ENCODE peak calls at places on chromosomes 1 and 21, in eight cellular contexts. One of them, this sample, is unnamed.

GRCh38 chr1:231029841-231030240 is 10.2 kb downstream of the FAM89A start:
- DNase-seq in left lung: no peak
- DNase-seq in C1 segment of cervical spinal cord: no peak
- DNase-seq in stimulated activated CD8-positive, alpha-beta memory T cell treated with anti-CD3 and anti-CD28 coated beads, Interleukin-15, amount 100 ng/mL, for 48 hours: no peak
- DNase-seq in neuronal stem cell: no peak
- DNase-seq in RWPE1: no peak
- DNase-seq in SW480: no peak
- DNase-seq in activated CD4-positive, alpha-beta memory T cell treated with anti-CD3 and anti-CD28 coated beads, Interleukin-2, amount 10 ng/mL, durations not matched to agents 7 days and 5 days: no peak
- DNase-seq in this sample: no peak

GRCh38 chr21:31875424-31876097 is 2.7 kb downstream of the HUNK start:
- DNase-seq in left lung: no peak
- DNase-seq in C1 segment of cervical spinal cord: no peak
- DNase-seq in stimulated activated CD8-positive, alpha-beta memory T cell treated with anti-CD3 and anti-CD28 coated beads, Interleukin-15, amount 100 ng/mL, for 48 hours: no peak
- DNase-seq in neuronal stem cell: no peak
- DNase-seq in RWPE1: no peak
- DNase-seq in SW480: no peak
- DNase-seq in activated CD4-positive, alpha-beta memory T cell treated with anti-CD3 and anti-CD28 coated beads, Interleukin-2, amount 10 ng/mL, durations not matched to agents 7 days and 5 days: no peak
- DNase-seq in this sample: no peak

GRCh38 chr1:14138135-14138506 is 438.1 kb downstream of the PRDM2 start:
- DNase-seq in left lung: no peak
- DNase-seq in C1 segment of cervical spinal cord: no peak
- DNase-seq in stimulated activated CD8-positive, alpha-beta memory T cell treated with anti-CD3 and anti-CD28 coated beads, Interleukin-15, amount 100 ng/mL, for 48 hours: no peak
- DNase-seq in neuronal stem cell: no peak
- DNase-seq in RWPE1: peak
- DNase-seq in SW480: no peak
- DNase-seq in activated CD4-positive, alpha-beta memory T cell treated with anti-CD3 and anti-CD28 coated beads, Interleukin-2, amount 10 ng/mL, durations not matched to agents 7 days and 5 days: no peak
- DNase-seq in this sample: no peak

GRCh38 chr1:115976062-115976899 is at the start of gene SLC22A15:
- DNase-seq in left lung: peak
- DNase-seq in C1 segment of cervical spinal cord: peak
- DNase-seq in stimulated activated CD8-positive, alpha-beta memory T cell treated with anti-CD3 and anti-CD28 coated beads, Interleukin-15, amount 100 ng/mL, for 48 hours: peak
- DNase-seq in neuronal stem cell: peak
- DNase-seq in RWPE1: peak
- DNase-seq in SW480: peak
- DNase-seq in activated CD4-positive, alpha-beta memory T cell treated with anti-CD3 and anti-CD28 coated beads, Interleukin-2, amount 10 ng/mL, durations not matched to agents 7 days and 5 days: peak
- DNase-seq in this sample: peak

GRCh38 chr1:87683557-87683956 is 354.9 kb downstream of the LMO4 start:
- DNase-seq in left lung: no peak
- DNase-seq in C1 segment of cervical spinal cord: no peak
- DNase-seq in stimulated activated CD8-positive, alpha-beta memory T cell treated with anti-CD3 and anti-CD28 coated beads, Interleukin-15, amount 100 ng/mL, for 48 hours: no peak
- DNase-seq in neuronal stem cell: no peak
- DNase-seq in RWPE1: no peak
- DNase-seq in SW480: no peak
- DNase-seq in activated CD4-positive, alpha-beta memory T cell treated with anti-CD3 and anti-CD28 coated beads, Interleukin-2, amount 10 ng/mL, durations not matched to agents 7 days and 5 days: no peak
- DNase-seq in this sample: no peak

GRCh38 chr1:228455715-228456114 is 31.5 kb upstream of the RNF187 start:
- DNase-seq in left lung: no peak
- DNase-seq in C1 segment of cervical spinal cord: no peak
- DNase-seq in stimulated activated CD8-positive, alpha-beta memory T cell treated with anti-CD3 and anti-CD28 coated beads, Interleukin-15, amount 100 ng/mL, for 48 hours: no peak
- DNase-seq in neuronal stem cell: no peak
- DNase-seq in RWPE1: no peak
- DNase-seq in SW480: no peak
- DNase-seq in activated CD4-positive, alpha-beta memory T cell treated with anti-CD3 and anti-CD28 coated beads, Interleukin-2, amount 10 ng/mL, durations not matched to agents 7 days and 5 days: no peak
- DNase-seq in this sample: no peak

GRCh38 chr1:172897738-172898137 is 153.0 kb downstream of the TNFSF18 start:
- DNase-seq in left lung: no peak
- DNase-seq in C1 segment of cervical spinal cord: no peak
- DNase-seq in stimulated activated CD8-positive, alpha-beta memory T cell treated with anti-CD3 and anti-CD28 coated beads, Interleukin-15, amount 100 ng/mL, for 48 hours: no peak
- DNase-seq in neuronal stem cell: no peak
- DNase-seq in RWPE1: no peak
- DNase-seq in SW480: no peak
- DNase-seq in activated CD4-positive, alpha-beta memory T cell treated with anti-CD3 and anti-CD28 coated beads, Interleukin-2, amount 10 ng/mL, durations not matched to agents 7 days and 5 days: no peak
- DNase-seq in this sample: no peak

GRCh38 chr21:38295997-38296764 is 39.4 kb downstream of the KCNJ15 start:
- DNase-seq in left lung: no peak
- DNase-seq in C1 segment of cervical spinal cord: no peak
- DNase-seq in stimulated activated CD8-positive, alpha-beta memory T cell treated with anti-CD3 and anti-CD28 coated beads, Interleukin-15, amount 100 ng/mL, for 48 hours: no peak
- DNase-seq in neuronal stem cell: no peak
- DNase-seq in RWPE1: no peak
- DNase-seq in SW480: no peak
- DNase-seq in activated CD4-positive, alpha-beta memory T cell treated with anti-CD3 and anti-CD28 coated beads, Interleukin-2, amount 10 ng/mL, durations not matched to agents 7 days and 5 days: no peak
- DNase-seq in this sample: no peak

GRCh38 chr1:9874959-9875635 is 35.0 kb downstream of the CTNNBIP1 start:
- DNase-seq in left lung: no peak
- DNase-seq in C1 segment of cervical spinal cord: peak
- DNase-seq in stimulated activated CD8-positive, alpha-beta memory T cell treated with anti-CD3 and anti-CD28 coated beads, Interleukin-15, amount 100 ng/mL, for 48 hours: peak
- DNase-seq in neuronal stem cell: peak
- DNase-seq in RWPE1: peak
- DNase-seq in SW480: peak
- DNase-seq in activated CD4-positive, alpha-beta memory T cell treated with anti-CD3 and anti-CD28 coated beads, Interleukin-2, amount 10 ng/mL, durations not matched to agents 7 days and 5 days: peak
- DNase-seq in this sample: peak

GRCh38 chr1:236059011-236059410 is 5.9 kb downstream of the NID1 start:
- DNase-seq in left lung: no peak
- DNase-seq in C1 segment of cervical spinal cord: no peak
- DNase-seq in stimulated activated CD8-positive, alpha-beta memory T cell treated with anti-CD3 and anti-CD28 coated beads, Interleukin-15, amount 100 ng/mL, for 48 hours: no peak
- DNase-seq in neuronal stem cell: no peak
- DNase-seq in RWPE1: no peak
- DNase-seq in SW480: no peak
- DNase-seq in activated CD4-positive, alpha-beta memory T cell treated with anti-CD3 and anti-CD28 coated beads, Interleukin-2, amount 10 ng/mL, durations not matched to agents 7 days and 5 days: no peak
- DNase-seq in this sample: no peak

GRCh38 chr1:27070390-27071048 is 57.9 kb upstream of the TENT5B start:
- DNase-seq in left lung: no peak
- DNase-seq in C1 segment of cervical spinal cord: no peak
- DNase-seq in stimulated activated CD8-positive, alpha-beta memory T cell treated with anti-CD3 and anti-CD28 coated beads, Interleukin-15, amount 100 ng/mL, for 48 hours: no peak
- DNase-seq in neuronal stem cell: no peak
- DNase-seq in RWPE1: no peak
- DNase-seq in SW480: peak
- DNase-seq in activated CD4-positive, alpha-beta memory T cell treated with anti-CD3 and anti-CD28 coated beads, Interleukin-2, amount 10 ng/mL, durations not matched to agents 7 days and 5 days: no peak
- DNase-seq in this sample: no peak

GRCh38 chr21:36385909-36386642 is 884 bp downstream of the CHAF1B start:
- DNase-seq in left lung: no peak
- DNase-seq in C1 segment of cervical spinal cord: no peak
- DNase-seq in stimulated activated CD8-positive, alpha-beta memory T cell treated with anti-CD3 and anti-CD28 coated beads, Interleukin-15, amount 100 ng/mL, for 48 hours: no peak
- DNase-seq in neuronal stem cell: no peak
- DNase-seq in RWPE1: no peak
- DNase-seq in SW480: no peak
- DNase-seq in activated CD4-positive, alpha-beta memory T cell treated with anti-CD3 and anti-CD28 coated beads, Interleukin-2, amount 10 ng/mL, durations not matched to agents 7 days and 5 days: no peak
- DNase-seq in this sample: no peak

GRCh38 chr1:168236836-168237611 is 11.2 kb downstream of the SFT2D2 start:
- DNase-seq in left lung: no peak
- DNase-seq in C1 segment of cervical spinal cord: no peak
- DNase-seq in stimulated activated CD8-positive, alpha-beta memory T cell treated with anti-CD3 and anti-CD28 coated beads, Interleukin-15, amount 100 ng/mL, for 48 hours: no peak
- DNase-seq in neuronal stem cell: no peak
- DNase-seq in RWPE1: no peak
- DNase-seq in SW480: no peak
- DNase-seq in activated CD4-positive, alpha-beta memory T cell treated with anti-CD3 and anti-CD28 coated beads, Interleukin-2, amount 10 ng/mL, durations not matched to agents 7 days and 5 days: peak
- DNase-seq in this sample: no peak

GRCh38 chr1:232084584-232085223 is 458.1 kb downstream of the DISC1 start:
- DNase-seq in left lung: no peak
- DNase-seq in C1 segment of cervical spinal cord: no peak
- DNase-seq in stimulated activated CD8-positive, alpha-beta memory T cell treated with anti-CD3 and anti-CD28 coated beads, Interleukin-15, amount 100 ng/mL, for 48 hours: no peak
- DNase-seq in neuronal stem cell: peak
- DNase-seq in RWPE1: peak
- DNase-seq in SW480: peak
- DNase-seq in activated CD4-positive, alpha-beta memory T cell treated with anti-CD3 and anti-CD28 coated beads, Interleukin-2, amount 10 ng/mL, durations not matched to agents 7 days and 5 days: no peak
- DNase-seq in this sample: no peak

GRCh38 chr1:9539829-9540550 is 725 bp downstream of the SLC25A33 start:
- DNase-seq in left lung: peak
- DNase-seq in C1 segment of cervical spinal cord: peak
- DNase-seq in stimulated activated CD8-positive, alpha-beta memory T cell treated with anti-CD3 and anti-CD28 coated beads, Interleukin-15, amount 100 ng/mL, for 48 hours: peak
- DNase-seq in neuronal stem cell: peak
- DNase-seq in RWPE1: peak
- DNase-seq in SW480: peak
- DNase-seq in activated CD4-positive, alpha-beta memory T cell treated with anti-CD3 and anti-CD28 coated beads, Interleukin-2, amount 10 ng/mL, durations not matched to agents 7 days and 5 days: peak
- DNase-seq in this sample: peak

GRCh38 chr21:41170442-41170841 is 2.5 kb downstream of the BACE2 start:
- DNase-seq in left lung: no peak
- DNase-seq in C1 segment of cervical spinal cord: no peak
- DNase-seq in stimulated activated CD8-positive, alpha-beta memory T cell treated with anti-CD3 and anti-CD28 coated beads, Interleukin-15, amount 100 ng/mL, for 48 hours: no peak
- DNase-seq in neuronal stem cell: peak
- DNase-seq in RWPE1: peak
- DNase-seq in SW480: peak
- DNase-seq in activated CD4-positive, alpha-beta memory T cell treated with anti-CD3 and anti-CD28 coated beads, Interleukin-2, amount 10 ng/mL, durations not matched to agents 7 days and 5 days: peak
- DNase-seq in this sample: peak

GRCh38 chr1:8389962-8390535 is 72.1 kb downstream of the SLC45A1 start:
- DNase-seq in left lung: no peak
- DNase-seq in C1 segment of cervical spinal cord: no peak
- DNase-seq in stimulated activated CD8-positive, alpha-beta memory T cell treated with anti-CD3 and anti-CD28 coated beads, Interleukin-15, amount 100 ng/mL, for 48 hours: no peak
- DNase-seq in neuronal stem cell: no peak
- DNase-seq in RWPE1: no peak
- DNase-seq in SW480: no peak
- DNase-seq in activated CD4-positive, alpha-beta memory T cell treated with anti-CD3 and anti-CD28 coated beads, Interleukin-2, amount 10 ng/mL, durations not matched to agents 7 days and 5 days: peak
- DNase-seq in this sample: no peak

GRCh38 chr1:207830788-207831187 is 78.9 kb downstream of the CD46 start:
- DNase-seq in left lung: no peak
- DNase-seq in C1 segment of cervical spinal cord: no peak
- DNase-seq in stimulated activated CD8-positive, alpha-beta memory T cell treated with anti-CD3 and anti-CD28 coated beads, Interleukin-15, amount 100 ng/mL, for 48 hours: no peak
- DNase-seq in neuronal stem cell: no peak
- DNase-seq in RWPE1: no peak
- DNase-seq in SW480: no peak
- DNase-seq in activated CD4-positive, alpha-beta memory T cell treated with anti-CD3 and anti-CD28 coated beads, Interleukin-2, amount 10 ng/mL, durations not matched to agents 7 days and 5 days: no peak
- DNase-seq in this sample: no peak

GRCh38 chr21:28268685-28269084 is 724.0 kb downstream of the LTN1 start:
- DNase-seq in left lung: no peak
- DNase-seq in C1 segment of cervical spinal cord: no peak
- DNase-seq in stimulated activated CD8-positive, alpha-beta memory T cell treated with anti-CD3 and anti-CD28 coated beads, Interleukin-15, amount 100 ng/mL, for 48 hours: no peak
- DNase-seq in neuronal stem cell: no peak
- DNase-seq in RWPE1: no peak
- DNase-seq in SW480: no peak
- DNase-seq in activated CD4-positive, alpha-beta memory T cell treated with anti-CD3 and anti-CD28 coated beads, Interleukin-2, amount 10 ng/mL, durations not matched to agents 7 days and 5 days: no peak
- DNase-seq in this sample: no peak

GRCh38 chr1:17143760-17144159 is 24.5 kb upstream of the PADI2 start:
- DNase-seq in left lung: no peak
- DNase-seq in C1 segment of cervical spinal cord: no peak
- DNase-seq in stimulated activated CD8-positive, alpha-beta memory T cell treated with anti-CD3 and anti-CD28 coated beads, Interleukin-15, amount 100 ng/mL, for 48 hours: no peak
- DNase-seq in neuronal stem cell: no peak
- DNase-seq in RWPE1: no peak
- DNase-seq in SW480: no peak
- DNase-seq in activated CD4-positive, alpha-beta memory T cell treated with anti-CD3 and anti-CD28 coated beads, Interleukin-2, amount 10 ng/mL, durations not matched to agents 7 days and 5 days: no peak
- DNase-seq in this sample: no peak

GRCh38 chr1:79716481-79716880 is 710.0 kb upstream of the ADGRL4 start:
- DNase-seq in left lung: no peak
- DNase-seq in C1 segment of cervical spinal cord: no peak
- DNase-seq in stimulated activated CD8-positive, alpha-beta memory T cell treated with anti-CD3 and anti-CD28 coated beads, Interleukin-15, amount 100 ng/mL, for 48 hours: no peak
- DNase-seq in neuronal stem cell: peak
- DNase-seq in RWPE1: peak
- DNase-seq in SW480: no peak
- DNase-seq in activated CD4-positive, alpha-beta memory T cell treated with anti-CD3 and anti-CD28 coated beads, Interleukin-2, amount 10 ng/mL, durations not matched to agents 7 days and 5 days: no peak
- DNase-seq in this sample: no peak

GRCh38 chr1:71658295-71658694 is 577.5 kb upstream of the ZRANB2 start:
- DNase-seq in left lung: no peak
- DNase-seq in C1 segment of cervical spinal cord: no peak
- DNase-seq in stimulated activated CD8-positive, alpha-beta memory T cell treated with anti-CD3 and anti-CD28 coated beads, Interleukin-15, amount 100 ng/mL, for 48 hours: no peak
- DNase-seq in neuronal stem cell: no peak
- DNase-seq in RWPE1: no peak
- DNase-seq in SW480: no peak
- DNase-seq in activated CD4-positive, alpha-beta memory T cell treated with anti-CD3 and anti-CD28 coated beads, Interleukin-2, amount 10 ng/mL, durations not matched to agents 7 days and 5 days: no peak
- DNase-seq in this sample: no peak

GRCh38 chr1:167297222-167298214 is 76.8 kb downstream of the POU2F1 start:
- DNase-seq in left lung: no peak
- DNase-seq in C1 segment of cervical spinal cord: no peak
- DNase-seq in stimulated activated CD8-positive, alpha-beta memory T cell treated with anti-CD3 and anti-CD28 coated beads, Interleukin-15, amount 100 ng/mL, for 48 hours: no peak
- DNase-seq in neuronal stem cell: no peak
- DNase-seq in RWPE1: no peak
- DNase-seq in SW480: no peak
- DNase-seq in activated CD4-positive, alpha-beta memory T cell treated with anti-CD3 and anti-CD28 coated beads, Interleukin-2, amount 10 ng/mL, durations not matched to agents 7 days and 5 days: no peak
- DNase-seq in this sample: no peak

GRCh38 chr1:23026573-23026972 is 7.3 kb downstream of the KDM1A start:
- DNase-seq in left lung: no peak
- DNase-seq in C1 segment of cervical spinal cord: no peak
- DNase-seq in stimulated activated CD8-positive, alpha-beta memory T cell treated with anti-CD3 and anti-CD28 coated beads, Interleukin-15, amount 100 ng/mL, for 48 hours: no peak
- DNase-seq in neuronal stem cell: no peak
- DNase-seq in RWPE1: peak
- DNase-seq in SW480: no peak
- DNase-seq in activated CD4-positive, alpha-beta memory T cell treated with anti-CD3 and anti-CD28 coated beads, Interleukin-2, amount 10 ng/mL, durations not matched to agents 7 days and 5 days: no peak
- DNase-seq in this sample: no peak

GRCh38 chr1:39196244-39197215 is 8.0 kb upstream of the MACF1 start:
- DNase-seq in left lung: no peak
- DNase-seq in C1 segment of cervical spinal cord: no peak
- DNase-seq in stimulated activated CD8-positive, alpha-beta memory T cell treated with anti-CD3 and anti-CD28 coated beads, Interleukin-15, amount 100 ng/mL, for 48 hours: no peak
- DNase-seq in neuronal stem cell: no peak
- DNase-seq in RWPE1: no peak
- DNase-seq in SW480: peak
- DNase-seq in activated CD4-positive, alpha-beta memory T cell treated with anti-CD3 and anti-CD28 coated beads, Interleukin-2, amount 10 ng/mL, durations not matched to agents 7 days and 5 days: peak
- DNase-seq in this sample: peak

GRCh38 chr1:29827801-29828525 is 591.6 kb downstream of the PTPRU start:
- DNase-seq in left lung: no peak
- DNase-seq in C1 segment of cervical spinal cord: no peak
- DNase-seq in stimulated activated CD8-positive, alpha-beta memory T cell treated with anti-CD3 and anti-CD28 coated beads, Interleukin-15, amount 100 ng/mL, for 48 hours: no peak
- DNase-seq in neuronal stem cell: no peak
- DNase-seq in RWPE1: no peak
- DNase-seq in SW480: no peak
- DNase-seq in activated CD4-positive, alpha-beta memory T cell treated with anti-CD3 and anti-CD28 coated beads, Interleukin-2, amount 10 ng/mL, durations not matched to agents 7 days and 5 days: peak
- DNase-seq in this sample: no peak

GRCh38 chr1:200090252-200091159 is 63.0 kb downstream of the NR5A2 start:
- DNase-seq in left lung: no peak
- DNase-seq in C1 segment of cervical spinal cord: no peak
- DNase-seq in stimulated activated CD8-positive, alpha-beta memory T cell treated with anti-CD3 and anti-CD28 coated beads, Interleukin-15, amount 100 ng/mL, for 48 hours: no peak
- DNase-seq in neuronal stem cell: no peak
- DNase-seq in RWPE1: no peak
- DNase-seq in SW480: no peak
- DNase-seq in activated CD4-positive, alpha-beta memory T cell treated with anti-CD3 and anti-CD28 coated beads, Interleukin-2, amount 10 ng/mL, durations not matched to agents 7 days and 5 days: no peak
- DNase-seq in this sample: no peak

GRCh38 chr1:184970691-184971161 is 3.6 kb downstream of the NIBAN1 start:
- DNase-seq in left lung: no peak
- DNase-seq in C1 segment of cervical spinal cord: no peak
- DNase-seq in stimulated activated CD8-positive, alpha-beta memory T cell treated with anti-CD3 and anti-CD28 coated beads, Interleukin-15, amount 100 ng/mL, for 48 hours: no peak
- DNase-seq in neuronal stem cell: no peak
- DNase-seq in RWPE1: no peak
- DNase-seq in SW480: no peak
- DNase-seq in activated CD4-positive, alpha-beta memory T cell treated with anti-CD3 and anti-CD28 coated beads, Interleukin-2, amount 10 ng/mL, durations not matched to agents 7 days and 5 days: no peak
- DNase-seq in this sample: no peak

GRCh38 chr1:27469334-27469733 is 20.6 kb downstream of the WASF2 start:
- DNase-seq in left lung: no peak
- DNase-seq in C1 segment of cervical spinal cord: no peak
- DNase-seq in stimulated activated CD8-positive, alpha-beta memory T cell treated with anti-CD3 and anti-CD28 coated beads, Interleukin-15, amount 100 ng/mL, for 48 hours: no peak
- DNase-seq in neuronal stem cell: no peak
- DNase-seq in RWPE1: no peak
- DNase-seq in SW480: no peak
- DNase-seq in activated CD4-positive, alpha-beta memory T cell treated with anti-CD3 and anti-CD28 coated beads, Interleukin-2, amount 10 ng/mL, durations not matched to agents 7 days and 5 days: no peak
- DNase-seq in this sample: no peak

GRCh38 chr1:206714331-206715058 is 29.8 kb downstream of the MAPKAPK2 start:
- DNase-seq in left lung: no peak
- DNase-seq in C1 segment of cervical spinal cord: no peak
- DNase-seq in stimulated activated CD8-positive, alpha-beta memory T cell treated with anti-CD3 and anti-CD28 coated beads, Interleukin-15, amount 100 ng/mL, for 48 hours: no peak
- DNase-seq in neuronal stem cell: no peak
- DNase-seq in RWPE1: peak
- DNase-seq in SW480: peak
- DNase-seq in activated CD4-positive, alpha-beta memory T cell treated with anti-CD3 and anti-CD28 coated beads, Interleukin-2, amount 10 ng/mL, durations not matched to agents 7 days and 5 days: no peak
- DNase-seq in this sample: no peak

GRCh38 chr1:102742426-102742825 is 365.9 kb downstream of the COL11A1 start:
- DNase-seq in left lung: no peak
- DNase-seq in C1 segment of cervical spinal cord: no peak
- DNase-seq in stimulated activated CD8-positive, alpha-beta memory T cell treated with anti-CD3 and anti-CD28 coated beads, Interleukin-15, amount 100 ng/mL, for 48 hours: no peak
- DNase-seq in neuronal stem cell: no peak
- DNase-seq in RWPE1: peak
- DNase-seq in SW480: no peak
- DNase-seq in activated CD4-positive, alpha-beta memory T cell treated with anti-CD3 and anti-CD28 coated beads, Interleukin-2, amount 10 ng/mL, durations not matched to agents 7 days and 5 days: no peak
- DNase-seq in this sample: no peak

GRCh38 chr1:178011101-178011828 is 41.4 kb upstream of the SEC16B start:
- DNase-seq in left lung: no peak
- DNase-seq in C1 segment of cervical spinal cord: no peak
- DNase-seq in stimulated activated CD8-positive, alpha-beta memory T cell treated with anti-CD3 and anti-CD28 coated beads, Interleukin-15, amount 100 ng/mL, for 48 hours: no peak
- DNase-seq in neuronal stem cell: no peak
- DNase-seq in RWPE1: peak
- DNase-seq in SW480: peak
- DNase-seq in activated CD4-positive, alpha-beta memory T cell treated with anti-CD3 and anti-CD28 coated beads, Interleukin-2, amount 10 ng/mL, durations not matched to agents 7 days and 5 days: no peak
- DNase-seq in this sample: no peak

GRCh38 chr21:21200939-21201610 is 202.9 kb downstream of the NCAM2 start:
- DNase-seq in left lung: no peak
- DNase-seq in C1 segment of cervical spinal cord: no peak
- DNase-seq in stimulated activated CD8-positive, alpha-beta memory T cell treated with anti-CD3 and anti-CD28 coated beads, Interleukin-15, amount 100 ng/mL, for 48 hours: no peak
- DNase-seq in neuronal stem cell: no peak
- DNase-seq in RWPE1: no peak
- DNase-seq in SW480: no peak
- DNase-seq in activated CD4-positive, alpha-beta memory T cell treated with anti-CD3 and anti-CD28 coated beads, Interleukin-2, amount 10 ng/mL, durations not matched to agents 7 days and 5 days: no peak
- DNase-seq in this sample: no peak

GRCh38 chr1:145963218-145964019 is 956 bp downstream of the ANKRD34A start:
- DNase-seq in left lung: no peak
- DNase-seq in C1 segment of cervical spinal cord: no peak
- DNase-seq in stimulated activated CD8-positive, alpha-beta memory T cell treated with anti-CD3 and anti-CD28 coated beads, Interleukin-15, amount 100 ng/mL, for 48 hours: no peak
- DNase-seq in neuronal stem cell: no peak
- DNase-seq in RWPE1: peak
- DNase-seq in SW480: peak
- DNase-seq in activated CD4-positive, alpha-beta memory T cell treated with anti-CD3 and anti-CD28 coated beads, Interleukin-2, amount 10 ng/mL, durations not matched to agents 7 days and 5 days: no peak
- DNase-seq in this sample: no peak